ENCODE peak calls at places on chromosomes 3 and 15, in five cellular contexts. One of them, this sample, is unnamed.

GRCh38 chr3:30358871-30359270 is 247.5 kb upstream of the TGFBR2 start:
- DNase-seq in H1: no peak
- DNase-seq in ascending aorta: no peak
- DNase-seq in tibial artery: no peak
- DNase-seq in heart left ventricle: no peak
- DNase-seq in this sample: no peak

GRCh38 chr3:59820352-59820934 is 770.6 kb upstream of the CFAP20DC start:
- DNase-seq in heart left ventricle: no peak
- DNase-seq in ascending aorta: no peak
- DNase-seq in tibial artery: no peak
- DNase-seq in H1: no peak
- DNase-seq in this sample: no peak

GRCh38 chr3:197487911-197488391 is 67.8 kb downstream of the BDH1 start:
- DNase-seq in heart left ventricle: peak
- DNase-seq in tibial artery: peak
- DNase-seq in H1: no peak
- DNase-seq in ascending aorta: peak
- DNase-seq in this sample: no peak

GRCh38 chr3:88960019-88960418 is 147.4 kb upstream of the EPHA3 start:
- DNase-seq in ascending aorta: no peak
- DNase-seq in heart left ventricle: no peak
- DNase-seq in H1: no peak
- DNase-seq in tibial artery: no peak
- DNase-seq in this sample: no peak

GRCh38 chr3:104556372-104557078 is 810.2 kb upstream of the ALCAM start:
- DNase-seq in heart left ventricle: no peak
- DNase-seq in tibial artery: no peak
- DNase-seq in H1: no peak
- DNase-seq in ascending aorta: peak
- DNase-seq in this sample: no peak

GRCh38 chr3:151169700-151170224 is 33.3 kb downstream of the GPR171 start:
- DNase-seq in H1: no peak
- DNase-seq in ascending aorta: peak
- DNase-seq in tibial artery: peak
- DNase-seq in heart left ventricle: peak
- DNase-seq in this sample: no peak

GRCh38 chr15:26891448-26891881 is 24.6 kb downstream of the GABRA5 start:
- DNase-seq in H1: peak
- DNase-seq in heart left ventricle: peak
- DNase-seq in tibial artery: no peak
- DNase-seq in ascending aorta: no peak
- DNase-seq in this sample: peak

GRCh38 chr15:76208786-76209424 is 102.4 kb downstream of the ETFA start:
- DNase-seq in H1: no peak
- DNase-seq in ascending aorta: peak
- DNase-seq in tibial artery: no peak
- DNase-seq in heart left ventricle: no peak
- DNase-seq in this sample: no peak

DNA sequence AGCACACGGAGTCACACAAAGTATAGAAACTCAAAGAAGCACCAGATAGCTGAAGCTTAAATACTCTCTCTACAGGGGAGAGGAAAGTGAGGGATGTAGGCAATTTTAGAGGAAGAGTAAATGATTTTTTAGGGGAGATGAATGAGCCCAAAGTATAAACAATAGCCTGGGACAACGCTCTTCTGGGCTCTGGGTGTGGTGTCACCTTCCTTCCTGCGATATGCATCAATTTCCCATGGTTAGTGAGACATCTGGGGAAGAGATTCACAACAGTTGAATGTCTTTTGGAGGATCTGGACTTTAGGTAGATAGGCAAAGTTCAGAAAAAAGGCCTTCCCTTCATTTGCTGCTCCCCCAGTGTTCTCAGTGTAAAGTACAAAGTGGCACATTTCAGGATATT is 125.2 kb downstream of the EFHB start:
- DNase-seq in tibial artery: no peak
- DNase-seq in ascending aorta: no peak
- DNase-seq in H1: no peak
- DNase-seq in heart left ventricle: no peak
- DNase-seq in this sample: no peak
- TF ChIP-seq CTCF in tibial artery: no peak
- TF ChIP-seq CTCF in ascending aorta: no peak
- TF ChIP-seq CTCF in H1: no peak
- TF ChIP-seq CTCF in heart left ventricle: no peak
- TF ChIP-seq CTCF in this sample: no peak

GRCh38 chr15:85454403-85454802 is 74.0 kb downstream of the AKAP13 start:
- DNase-seq in ascending aorta: no peak
- DNase-seq in heart left ventricle: no peak
- DNase-seq in H1: no peak
- DNase-seq in tibial artery: no peak
- DNase-seq in this sample: no peak
- TF ChIP-seq CTCF in ascending aorta: no peak
- TF ChIP-seq CTCF in heart left ventricle: no peak
- TF ChIP-seq CTCF in H1: no peak
- TF ChIP-seq CTCF in tibial artery: no peak
- TF ChIP-seq CTCF in this sample: peak

GRCh38 chr3:13877911-13878710 is 1.8 kb downstream of the WNT7A start:
- DNase-seq in H1: no peak
- DNase-seq in heart left ventricle: no peak
- DNase-seq in ascending aorta: no peak
- DNase-seq in tibial artery: no peak
- DNase-seq in this sample: no peak
- TF ChIP-seq CTCF in H1: no peak
- TF ChIP-seq CTCF in heart left ventricle: no peak
- TF ChIP-seq CTCF in ascending aorta: no peak
- TF ChIP-seq CTCF in tibial artery: no peak
- TF ChIP-seq CTCF in this sample: no peak

GRCh38 chr3:57864853-57865252 is 108.7 kb downstream of the SLMAP start:
- DNase-seq in tibial artery: no peak
- DNase-seq in H1: no peak
- DNase-seq in ascending aorta: no peak
- DNase-seq in heart left ventricle: no peak
- DNase-seq in this sample: no peak
- TF ChIP-seq CTCF in tibial artery: peak
- TF ChIP-seq CTCF in H1: no peak
- TF ChIP-seq CTCF in ascending aorta: peak
- TF ChIP-seq CTCF in heart left ventricle: peak
- TF ChIP-seq CTCF in this sample: peak

GRCh38 chr3:66372681-66373350 is 128.0 kb downstream of the LRIG1 start:
- DNase-seq in H1: peak
- DNase-seq in tibial artery: no peak
- DNase-seq in ascending aorta: no peak
- DNase-seq in heart left ventricle: peak
- DNase-seq in this sample: no peak
- TF ChIP-seq CTCF in H1: peak
- TF ChIP-seq CTCF in tibial artery: no peak
- TF ChIP-seq CTCF in ascending aorta: no peak
- TF ChIP-seq CTCF in heart left ventricle: peak
- TF ChIP-seq CTCF in this sample: no peak

GRCh38 chr3:50503504-50503903 is at the start of gene CACNA2D2:
- DNase-seq in heart left ventricle: peak
- DNase-seq in tibial artery: peak
- DNase-seq in H1: no peak
- DNase-seq in ascending aorta: peak
- DNase-seq in this sample: peak

GRCh38 chr3:50504681-50505080 is 1.2 kb upstream of the CACNA2D2 start:
- DNase-seq in ascending aorta: no peak
- DNase-seq in heart left ventricle: no peak
- DNase-seq in tibial artery: no peak
- DNase-seq in H1: no peak
- DNase-seq in this sample: no peak

GRCh38 chr3:50502225-50502583 is 1.2 kb downstream of the CACNA2D2 start:
- DNase-seq in heart left ventricle: no peak
- DNase-seq in tibial artery: no peak
- DNase-seq in H1: no peak
- DNase-seq in ascending aorta: no peak
- DNase-seq in this sample: no peak

GRCh38 chr3:50503947-50504346 is 513 bp upstream of the CACNA2D2 start:
- DNase-seq in ascending aorta: no peak
- DNase-seq in heart left ventricle: no peak
- DNase-seq in H1: no peak
- DNase-seq in tibial artery: no peak
- DNase-seq in this sample: no peak

GRCh38 chr3:50502584-50503423 is 630 bp downstream of the CACNA2D2 start:
- DNase-seq in H1: no peak
- DNase-seq in ascending aorta: no peak
- DNase-seq in tibial artery: no peak
- DNase-seq in heart left ventricle: no peak
- DNase-seq in this sample: no peak
- TF ChIP-seq CTCF in H1: no peak
- TF ChIP-seq CTCF in ascending aorta: no peak
- TF ChIP-seq CTCF in tibial artery: no peak
- TF ChIP-seq CTCF in heart left ventricle: no peak
- TF ChIP-seq CTCF in this sample: no peak

This sample was measured in D721Med.